ENCODE peak calls at places on chromosomes 6 and 20, in five cellular contexts. One of them, this sample, is unnamed.

GRCh38 chr6:125444234-125444949 is 142.6 kb upstream of the HDDC2 start:
- DNase-seq in right lobe of liver: peak; percentile 50
- DNase-seq in pancreas: no peak
- DNase-seq in T-helper 17 cell: no peak
- DNase-seq in left lung: no peak
- DNase-seq in this sample: peak; percentile 56

GRCh38 chr6:109762769-109763450 is 71.8 kb downstream of the FIG4 start:
- DNase-seq in right lobe of liver: no peak
- DNase-seq in pancreas: no peak
- DNase-seq in T-helper 17 cell: no peak
- DNase-seq in left lung: no peak
- DNase-seq in this sample: no peak

GRCh38 chr20:1813674-1814635 is 81.3 kb upstream of the SIRPA start:
- DNase-seq in right lobe of liver: peak; percentile 33
- DNase-seq in pancreas: no peak
- DNase-seq in T-helper 17 cell: no peak
- DNase-seq in left lung: no peak
- DNase-seq in this sample: no peak

GRCh38 chr6:139334791-139335446 is 39.5 kb downstream of the CITED2 start:
- DNase-seq in right lobe of liver: no peak
- DNase-seq in pancreas: no peak
- DNase-seq in T-helper 17 cell: no peak
- DNase-seq in left lung: no peak
- DNase-seq in this sample: no peak

GRCh38 chr20:58647814-58648501 is 3.1 kb upstream of the STX16 start:
- DNase-seq in right lobe of liver: peak; percentile 24
- DNase-seq in pancreas: no peak
- DNase-seq in T-helper 17 cell: no peak
- DNase-seq in left lung: no peak
- DNase-seq in this sample: peak; percentile 8

GRCh38 chr6:77030929-77031674 is 432.2 kb downstream of the HTR1B start:
- DNase-seq in right lobe of liver: no peak
- DNase-seq in pancreas: no peak
- DNase-seq in T-helper 17 cell: no peak
- DNase-seq in left lung: no peak
- DNase-seq in this sample: no peak

GRCh38 chr6:169008641-169009040 is 245.0 kb downstream of the THBS2 start:
- DNase-seq in right lobe of liver: no peak
- DNase-seq in pancreas: no peak
- DNase-seq in T-helper 17 cell: no peak
- DNase-seq in left lung: no peak
- DNase-seq in this sample: no peak

GRCh38 chr6:155530219-155530834 is 74.7 kb upstream of the NOX3 start:
- DNase-seq in right lobe of liver: no peak
- DNase-seq in pancreas: no peak
- DNase-seq in T-helper 17 cell: no peak
- DNase-seq in left lung: no peak
- DNase-seq in this sample: no peak

GRCh38 chr6:147870745-147871144 is 362.3 kb downstream of the SAMD5 start:
- DNase-seq in right lobe of liver: no peak
- DNase-seq in pancreas: no peak
- DNase-seq in T-helper 17 cell: no peak
- DNase-seq in left lung: no peak
- DNase-seq in this sample: no peak

GRCh38 chr6:39009476-39009875 is 39.1 kb upstream of the GLP1R start:
- DNase-seq in right lobe of liver: no peak
- DNase-seq in pancreas: no peak
- DNase-seq in T-helper 17 cell: no peak
- DNase-seq in left lung: no peak
- DNase-seq in this sample: no peak

GRCh38 chr6:5133943-5134342 is 48.8 kb downstream of the PPP1R3G start:
- DNase-seq in right lobe of liver: no peak
- DNase-seq in pancreas: no peak
- DNase-seq in T-helper 17 cell: no peak
- DNase-seq in left lung: no peak
- DNase-seq in this sample: no peak

GRCh38 chr6:4516206-4516605 is 260.0 kb upstream of the CDYL start:
- DNase-seq in right lobe of liver: no peak
- DNase-seq in pancreas: no peak
- DNase-seq in T-helper 17 cell: no peak
- DNase-seq in left lung: no peak
- DNase-seq in this sample: no peak

GRCh38 chr20:63178445-63178818 is 37.5 kb downstream of the YTHDF1 start:
- DNase-seq in right lobe of liver: no peak
- DNase-seq in pancreas: no peak
- DNase-seq in T-helper 17 cell: no peak
- DNase-seq in left lung: no peak
- DNase-seq in this sample: no peak

DNA sequence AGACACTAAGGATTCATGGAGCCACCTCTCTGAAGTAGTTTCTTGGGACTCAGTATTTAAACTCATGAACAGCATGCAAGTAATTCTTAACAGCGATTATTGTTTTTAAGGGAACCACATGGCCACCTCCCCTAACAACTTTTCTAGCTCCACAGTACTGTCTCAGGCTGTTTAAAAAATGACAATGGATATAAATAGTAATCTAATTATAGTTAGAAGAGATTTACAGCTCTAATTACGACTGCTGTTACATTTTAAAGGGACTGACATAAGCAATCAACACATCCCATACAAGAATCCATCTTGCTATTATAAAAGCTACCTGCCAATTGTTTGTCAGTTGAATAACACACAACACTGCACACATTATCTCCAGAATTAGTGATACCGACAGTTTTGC is 72.1 kb upstream of the HDGFL1 start:
- DNase-seq in right lobe of liver: no peak
- DNase-seq in pancreas: no peak
- DNase-seq in T-helper 17 cell: no peak
- DNase-seq in left lung: no peak
- DNase-seq in this sample: no peak
- H3K9me3 ChIP-seq in right lobe of liver: no peaks in the 10 kb centered on the region
- H3K9me3 ChIP-seq in pancreas: no peaks in the 10 kb centered on the region
- H3K9me3 ChIP-seq in T-helper 17 cell: no peaks in the 10 kb centered on the region
- H3K9me3 ChIP-seq in left lung: no peaks in the 10 kb centered on the region
- H3K9me3 ChIP-seq in this sample: no peaks in the 10 kb centered on the region

GRCh38 chr6:48986803-48987202 is 476.2 kb downstream of the MMUT start:
- DNase-seq in right lobe of liver: no peak
- DNase-seq in pancreas: no peak
- DNase-seq in T-helper 17 cell: no peak
- DNase-seq in left lung: no peak
- DNase-seq in this sample: no peak

GRCh38 chr6:48985025-48985424 is 478.0 kb downstream of the MMUT start:
- DNase-seq in right lobe of liver: no peak
- DNase-seq in pancreas: no peak
- DNase-seq in T-helper 17 cell: no peak
- DNase-seq in left lung: no peak
- DNase-seq in this sample: no peak

GRCh38 chr6:48990746-48991145 is 472.3 kb downstream of the MMUT start:
- DNase-seq in right lobe of liver: no peak
- DNase-seq in pancreas: no peak
- DNase-seq in T-helper 17 cell: no peak
- DNase-seq in left lung: no peak
- DNase-seq in this sample: no peak

GRCh38 chr6:48983377-48983776 is 479.7 kb downstream of the MMUT start:
- DNase-seq in right lobe of liver: no peak
- DNase-seq in pancreas: no peak
- DNase-seq in T-helper 17 cell: no peak
- DNase-seq in left lung: peak; percentile 58
- DNase-seq in this sample: no peak

GRCh38 chr6:48986105-48986504 is 476.9 kb downstream of the MMUT start:
- DNase-seq in right lobe of liver: no peak
- DNase-seq in pancreas: no peak
- DNase-seq in T-helper 17 cell: no peak
- DNase-seq in left lung: no peak
- DNase-seq in this sample: no peak
- H3K9me3 ChIP-seq in right lobe of liver: no peaks in the 10 kb centered on the region
- H3K9me3 ChIP-seq in pancreas: no peaks in the 10 kb centered on the region
- H3K9me3 ChIP-seq in T-helper 17 cell: peaks cover 2% of the 10 kb centered on the region
- H3K9me3 ChIP-seq in left lung: peaks cover 54% of the 10 kb centered on the region
- H3K9me3 ChIP-seq in this sample: no peaks in the 10 kb centered on the region

GRCh38 chr6:27297484-27297856 is 14.6 kb downstream of the POM121L2 start:
- DNase-seq in right lobe of liver: no peak
- DNase-seq in pancreas: no peak
- DNase-seq in T-helper 17 cell: no peak
- DNase-seq in left lung: no peak
- DNase-seq in this sample: no peak
- H3K9me3 ChIP-seq in right lobe of liver: no peaks in the 10 kb centered on the region
- H3K9me3 ChIP-seq in pancreas: no peaks in the 10 kb centered on the region
- H3K9me3 ChIP-seq in T-helper 17 cell: peaks cover 17% of the 10 kb centered on the region
- H3K9me3 ChIP-seq in left lung: peaks cover 2% of the 10 kb centered on the region
- H3K9me3 ChIP-seq in this sample: no peaks in the 10 kb centered on the region

GRCh38 chr20:60903325-60903958 is 348.6 kb upstream of the CDH4 start:
- DNase-seq in right lobe of liver: no peak
- DNase-seq in pancreas: no peak
- DNase-seq in T-helper 17 cell: no peak
- DNase-seq in left lung: no peak
- DNase-seq in this sample: no peak

GRCh38 chr20:60895363-60896079 is 356.5 kb upstream of the CDH4 start:
- DNase-seq in right lobe of liver: no peak
- DNase-seq in pancreas: no peak
- DNase-seq in T-helper 17 cell: no peak
- DNase-seq in left lung: no peak
- DNase-seq in this sample: no peak

GRCh38 chr20:60901831-60902230 is 350.2 kb upstream of the CDH4 start:
- DNase-seq in right lobe of liver: no peak
- DNase-seq in pancreas: no peak
- DNase-seq in T-helper 17 cell: no peak
- DNase-seq in left lung: no peak
- DNase-seq in this sample: no peak

GRCh38 chr20:60899320-60899719 is 352.7 kb upstream of the CDH4 start:
- DNase-seq in right lobe of liver: no peak
- DNase-seq in pancreas: no peak
- DNase-seq in T-helper 17 cell: no peak
- DNase-seq in left lung: no peak
- DNase-seq in this sample: no peak

GRCh38 chr20:60900581-60900980 is 351.5 kb upstream of the CDH4 start:
- DNase-seq in right lobe of liver: no peak
- DNase-seq in pancreas: no peak
- DNase-seq in T-helper 17 cell: no peak
- DNase-seq in left lung: no peak
- DNase-seq in this sample: no peak
- H3K9me3 ChIP-seq in right lobe of liver: no peaks in the 10 kb centered on the region
- H3K9me3 ChIP-seq in pancreas: no peaks in the 10 kb centered on the region
- H3K9me3 ChIP-seq in T-helper 17 cell: no peaks in the 10 kb centered on the region
- H3K9me3 ChIP-seq in left lung: peaks cover 14% of the 10 kb centered on the region
- H3K9me3 ChIP-seq in this sample: no peaks in the 10 kb centered on the region

GRCh38 chr20:60237981-60238380 is 279.8 kb downstream of the CDH26 start:
- DNase-seq in right lobe of liver: no peak
- DNase-seq in pancreas: no peak
- DNase-seq in T-helper 17 cell: no peak
- DNase-seq in left lung: no peak
- DNase-seq in this sample: no peak

GRCh38 chr20:60242836-60243520 is 284.8 kb downstream of the CDH26 start:
- DNase-seq in right lobe of liver: no peak
- DNase-seq in pancreas: no peak
- DNase-seq in T-helper 17 cell: no peak
- DNase-seq in left lung: no peak
- DNase-seq in this sample: no peak

GRCh38 chr20:60238992-60239655 is 280.9 kb downstream of the CDH26 start:
- DNase-seq in right lobe of liver: no peak
- DNase-seq in pancreas: no peak
- DNase-seq in T-helper 17 cell: no peak
- DNase-seq in left lung: no peak
- DNase-seq in this sample: no peak

GRCh38 chr20:60239981-60240380 is 281.8 kb downstream of the CDH26 start:
- DNase-seq in right lobe of liver: no peak
- DNase-seq in pancreas: no peak
- DNase-seq in T-helper 17 cell: no peak
- DNase-seq in left lung: no peak
- DNase-seq in this sample: no peak

DNA sequence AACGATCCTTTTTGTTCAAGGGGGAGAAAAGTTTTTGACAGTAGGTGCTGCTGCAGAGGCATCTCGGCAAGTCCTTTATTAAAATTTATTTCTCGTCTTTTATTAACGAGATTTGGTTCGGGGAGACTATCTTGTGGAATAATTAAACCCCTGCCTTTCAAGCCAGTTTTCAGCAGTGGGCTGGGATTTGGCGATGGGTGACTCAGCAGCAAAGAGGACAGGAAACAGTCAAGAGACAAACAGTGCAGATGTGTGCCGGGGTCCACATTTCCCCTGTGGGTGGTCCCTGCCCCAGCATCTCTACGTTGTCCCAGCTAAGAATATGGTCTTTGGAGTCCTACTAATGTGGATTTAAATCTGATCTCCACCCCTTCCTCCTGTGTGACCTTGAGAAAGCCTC is 282.8 kb downstream of the CDH26 start:
- DNase-seq in right lobe of liver: no peak
- DNase-seq in pancreas: no peak
- DNase-seq in T-helper 17 cell: no peak
- DNase-seq in left lung: no peak
- DNase-seq in this sample: no peak
- H3K9me3 ChIP-seq in right lobe of liver: no peaks in the 10 kb centered on the region
- H3K9me3 ChIP-seq in pancreas: no peaks in the 10 kb centered on the region
- H3K9me3 ChIP-seq in T-helper 17 cell: no peaks in the 10 kb centered on the region
- H3K9me3 ChIP-seq in left lung: no peaks in the 10 kb centered on the region
- H3K9me3 ChIP-seq in this sample: no peaks in the 10 kb centered on the region

DNA sequence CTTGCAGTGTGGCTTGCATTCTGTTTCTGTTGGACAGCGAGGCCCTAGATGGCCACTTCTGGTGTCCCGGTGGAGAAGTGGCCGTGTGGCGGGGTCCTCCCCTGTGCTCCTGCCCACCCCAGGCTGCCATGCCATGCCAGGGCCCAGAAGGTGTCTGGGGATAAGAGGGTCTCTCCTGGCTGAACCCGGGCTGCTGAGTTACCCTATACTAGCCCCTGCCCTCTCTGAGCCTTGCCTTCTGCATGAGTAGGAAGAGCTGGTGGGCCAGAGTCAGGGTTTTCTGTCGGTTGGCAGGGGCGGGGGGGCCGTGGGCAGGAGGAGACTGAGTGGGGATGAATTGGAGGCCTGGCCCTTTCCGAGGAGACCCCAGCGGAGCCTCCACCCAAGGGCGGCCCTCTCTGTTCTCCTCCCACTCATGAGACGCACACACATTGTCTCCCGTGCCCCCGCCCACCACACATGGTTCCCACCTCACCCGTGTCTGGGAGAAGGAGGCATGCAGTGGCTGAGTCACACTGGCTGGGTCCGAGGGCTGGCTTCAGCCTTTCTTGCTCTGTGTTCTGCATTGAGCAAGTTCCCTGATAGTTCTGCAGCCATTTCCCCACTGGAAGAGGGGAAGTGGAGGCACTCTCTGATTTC is 24.6 kb downstream of the VSTM2L start:
- DNase-seq in right lobe of liver: no peak
- DNase-seq in pancreas: no peak
- DNase-seq in T-helper 17 cell: no peak
- DNase-seq in left lung: peak; percentile 64
- DNase-seq in this sample: no peak
- H3K9me3 ChIP-seq in right lobe of liver: no peaks in the 10 kb centered on the region
- H3K9me3 ChIP-seq in pancreas: no peaks in the 10 kb centered on the region
- H3K9me3 ChIP-seq in T-helper 17 cell: no peaks in the 10 kb centered on the region
- H3K9me3 ChIP-seq in left lung: no peaks in the 10 kb centered on the region
- H3K9me3 ChIP-seq in this sample: no peaks in the 10 kb centered on the region

DNA sequence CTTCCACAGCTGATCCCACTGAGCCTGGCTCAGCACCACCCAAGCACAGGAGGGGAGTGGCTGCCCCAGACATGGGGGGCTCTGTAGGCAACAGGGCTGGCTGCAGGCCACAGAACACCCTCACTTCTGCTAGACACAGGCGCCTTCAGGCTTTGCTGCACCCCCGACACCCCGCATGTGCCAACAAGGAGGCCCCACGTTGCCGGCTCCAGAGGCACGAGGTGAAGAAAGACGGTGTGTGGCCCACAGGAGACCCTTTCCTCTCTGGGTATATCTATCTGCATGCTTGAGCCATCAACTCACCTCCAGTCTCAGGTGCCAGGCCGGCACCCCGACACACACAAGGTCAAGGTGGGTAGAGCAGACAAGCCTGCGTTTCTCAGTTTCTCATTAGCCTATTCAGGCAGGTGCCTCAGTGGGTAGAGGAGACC is 158.3 kb downstream of the DLL1 start:
- DNase-seq in right lobe of liver: no peak
- DNase-seq in pancreas: no peak
- DNase-seq in T-helper 17 cell: no peak
- DNase-seq in left lung: no peak
- DNase-seq in this sample: no peak
- H3K9me3 ChIP-seq in right lobe of liver: no peaks in the 10 kb centered on the region
- H3K9me3 ChIP-seq in pancreas: no peaks in the 10 kb centered on the region
- H3K9me3 ChIP-seq in T-helper 17 cell: no peaks in the 10 kb centered on the region
- H3K9me3 ChIP-seq in left lung: peaks cover 6% of the 10 kb centered on the region
- H3K9me3 ChIP-seq in this sample: no peaks in the 10 kb centered on the region